ENCODE peak calls at places on chromosomes 5 and 9, in eight cellular contexts. Y is heart right ventricle; D is lower lobe of right lung; S is BE2C; E is CD8-positive, alpha-beta T cell; F is esophagus squamous epithelium; C is PC-9; J is right lobe of liver. H is an unnamed sample.

GRCh38 chr9:13587581-13587980 is 308.1 kb upstream of the MPDZ start:
- DNase-seq in J (no peak), F (no peak), C (no peak), E (no peak), D (no peak), Y (no peak), S (no peak), H (no peak)

GRCh38 chr9:124611106-124611505 is 103.9 kb upstream of the NR5A1 start:
- DNase-seq in J (no peak), C (no peak), D (no peak), S (no peak), F (no peak), Y (no peak), E (no peak), H (no peak)

GRCh38 chr9:19113964-19114679 is 11.4 kb upstream of the HAUS6 start:
- DNase-seq in S (no peak), Y (no peak), E (no peak), D (no peak), C (no peak), J (no peak), F (no peak), H (no peak)

GRCh38 chr5:372556-372910 is 51.0 kb downstream of the AHRR start:
- DNase-seq in D (no peak), J (no peak), S (peak; percentile 11), Y (no peak), C (no peak), E (no peak), F (no peak), H (peak; percentile 61)

GRCh38 chr5:74543162-74543995 is 97.1 kb downstream of the ENC1 start:
- DNase-seq in C (peak; percentile 86), Y (no peak), F (no peak), D (no peak), S (no peak), E (no peak), J (no peak), H (no peak)

GRCh38 chr5:125043781-125044391 is 297.4 kb upstream of the ZNF608 start:
- DNase-seq in D (peak; percentile 57), F (no peak), J (peak; percentile 93), Y (peak; percentile 67), C (peak; percentile 11), S (peak; percentile 90), E (no peak), H (peak; percentile 62)

GRCh38 chr9:123642291-123643278 is 286.6 kb downstream of the CRB2 start:
- DNase-seq in C (no peak), Y (no peak), S (peak; percentile 79), D (peak; percentile 61), J (no peak), F (no peak), E (no peak), H (peak; percentile 68)

GRCh38 chr9:18921677-18922076 is 111.3 kb downstream of the SAXO1 start:
- DNase-seq in Y (no peak), C (no peak), J (no peak), D (no peak), S (no peak), E (no peak), F (no peak), H (no peak)

GRCh38 chr9:14318934-14319513 is 5.1 kb upstream of the NFIB start:
- DNase-seq in C (no peak), D (no peak), F (no peak), Y (no peak), E (no peak), S (no peak), J (no peak), H (no peak)

GRCh38 chr5:54696931-54697330 is 179.4 kb downstream of the SNX18 start:
- DNase-seq in E (no peak), Y (no peak), J (no peak), S (no peak), F (no peak), D (no peak), C (no peak), H (no peak)

GRCh38 chr9:125820100-125820804 is 73.1 kb downstream of the PBX3 start:
- DNase-seq in C (no peak), E (no peak), S (no peak), F (no peak), D (no peak), Y (no peak), J (no peak), H (no peak)
- H3K4me1 ChIP-seq in C (peaks cover 3% of the 10 kb centered on the region), E (peaks cover 18% of the 10 kb centered on the region), S (peaks cover 8% of the 10 kb centered on the region), F (no peaks in the 10 kb centered on the region), D (no peaks in the 10 kb centered on the region), Y (peaks cover 16% of the 10 kb centered on the region), J (no peaks in the 10 kb centered on the region), H (no peaks in the 10 kb centered on the region)

GRCh38 chr5:139343476-139343875 is 1.8 kb downstream of the PAIP2 start:
- DNase-seq in J (no peak), D (no peak), C (no peak), E (no peak), S (no peak), F (no peak), Y (no peak), H (no peak)
- H3K4me1 ChIP-seq in J (no peaks in the 10 kb centered on the region), D (peaks cover 41% of the 10 kb centered on the region), C (peaks cover 23% of the 10 kb centered on the region), E (peaks cover 37% of the 10 kb centered on the region), S (no peaks in the 10 kb centered on the region), F (peaks cover 14% of the 10 kb centered on the region), Y (peaks cover 20% of the 10 kb centered on the region), H (peaks cover 21% of the 10 kb centered on the region)

GRCh38 chr9:113581865-113582697 is 118.6 kb downstream of the RGS3 start:
- DNase-seq in C (peak; percentile 78), E (peak; percentile 66), S (peak; percentile 46), D (peak; percentile 90), J (peak; percentile 78), F (peak; percentile 65), Y (peak; percentile 68), H (peak; percentile 89)

GRCh38 chr9:113578877-113579269 is 115.3 kb downstream of the RGS3 start:
- DNase-seq in Y (no peak), E (peak; percentile 77), S (no peak), F (peak; percentile 41), D (peak; percentile 80), C (peak; percentile 92), J (peak; percentile 63), H (peak; percentile 79)

GRCh38 chr9:113579270-113580040 is 115.9 kb downstream of the RGS3 start:
- DNase-seq in F (peak; percentile 22), C (peak; percentile 33), Y (no peak), J (peak; percentile 62), S (no peak), D (peak; percentile 80), E (peak; percentile 15), H (no peak)

GRCh38 chr9:113580954-113581311 is 117.4 kb downstream of the RGS3 start:
- DNase-seq in Y (no peak), S (no peak), D (no peak), F (no peak), C (no peak), J (no peak), E (no peak), H (no peak)

DNA sequence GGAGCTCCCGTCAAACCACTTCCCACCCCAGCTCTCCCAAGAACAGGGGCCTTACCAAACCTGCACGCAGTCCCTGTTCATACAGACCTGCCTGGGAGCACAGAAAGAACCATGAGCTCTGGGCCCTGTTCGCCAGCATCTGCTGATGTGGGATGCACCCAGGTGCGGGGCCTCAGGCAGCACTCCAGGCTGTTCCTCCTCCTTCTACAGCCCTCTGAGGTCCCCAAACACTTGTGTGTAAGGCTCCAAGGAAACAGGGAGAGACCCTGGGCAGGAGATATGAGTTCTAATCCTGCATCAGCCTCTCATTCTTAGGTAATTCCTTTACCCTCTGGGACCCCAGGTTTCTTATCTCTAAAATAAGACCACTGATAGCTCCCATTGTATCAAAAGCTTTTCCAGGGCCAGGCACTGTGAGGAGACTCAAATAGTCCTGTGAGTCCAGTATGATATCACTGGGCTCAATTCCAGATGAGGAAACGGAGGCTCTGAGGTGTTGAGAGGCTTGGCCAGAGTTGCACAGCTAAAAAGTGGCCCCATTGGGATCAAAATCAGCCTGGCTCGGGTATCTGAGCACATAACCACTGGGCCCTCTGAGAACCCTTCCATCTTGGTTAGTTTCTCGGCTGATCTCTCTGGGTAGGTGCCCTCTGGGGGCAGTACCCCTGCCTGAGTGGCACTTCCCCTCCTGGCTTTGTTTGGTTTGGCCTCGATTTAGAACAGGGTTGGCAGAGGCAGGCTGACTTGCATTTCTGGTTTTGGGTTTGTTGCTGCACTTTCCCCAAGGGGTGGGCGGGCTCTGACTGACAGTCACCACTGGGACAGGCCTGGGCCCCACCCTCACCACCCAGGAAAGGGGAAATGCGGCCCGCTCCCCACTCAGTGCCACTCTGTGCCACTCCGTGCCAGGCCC is 116.8 kb downstream of the RGS3 start:
- DNase-seq in C (peak; percentile 93), S (no peak), Y (peak; percentile 78), E (peak; percentile 50), F (peak; percentile 43), J (peak; percentile 87), D (peak; percentile 98), H (peak; percentile 97)
- H3K4me1 ChIP-seq in C (peaks cover 66% of the 10 kb centered on the region), S (peaks cover 6% of the 10 kb centered on the region), Y (peaks cover 73% of the 10 kb centered on the region), E (peaks cover 53% of the 10 kb centered on the region), F (peaks cover 61% of the 10 kb centered on the region), J (no peaks in the 10 kb centered on the region), D (peaks cover 83% of the 10 kb centered on the region), H (peaks cover 73% of the 10 kb centered on the region)

GRCh38 chr5:142314129-142314528 is 10.7 kb downstream of the SPRY4 start:
- DNase-seq in F (no peak), Y (no peak), C (no peak), S (no peak), J (no peak), D (no peak), E (no peak), H (no peak)

GRCh38 chr5:142313275-142313674 is 11.5 kb downstream of the SPRY4 start:
- DNase-seq in E (no peak), Y (no peak), J (no peak), D (no peak), C (no peak), S (no peak), F (no peak), H (no peak)

GRCh38 chr5:142314606-142315005 is 10.2 kb downstream of the SPRY4 start:
- DNase-seq in Y (no peak), J (no peak), D (no peak), F (no peak), S (no peak), C (no peak), E (no peak), H (peak; percentile 61)

GRCh38 chr5:142312399-142312798 is 12.4 kb downstream of the SPRY4 start:
- DNase-seq in S (no peak), F (no peak), D (no peak), C (no peak), Y (no peak), J (no peak), E (no peak), H (no peak)

DNA sequence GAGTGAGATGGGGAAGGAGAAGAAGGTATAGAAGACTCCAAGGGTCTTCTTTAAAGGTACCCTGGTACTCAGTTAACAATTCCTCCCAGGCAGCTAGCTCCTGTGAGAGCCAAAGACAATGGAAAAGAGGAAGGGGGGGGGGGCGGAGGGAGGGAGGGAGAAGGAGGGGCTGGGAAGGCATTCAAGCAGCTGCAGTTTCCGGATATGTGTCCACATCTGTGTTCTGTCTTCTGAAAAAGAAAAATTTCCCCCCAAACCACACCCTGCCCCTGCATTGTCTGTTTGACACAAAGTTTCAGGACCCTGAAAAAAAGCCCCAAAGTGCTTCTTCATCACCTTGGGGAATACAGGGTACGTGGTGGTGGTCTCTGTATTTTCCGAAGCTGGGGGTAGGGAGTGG is 11.1 kb downstream of the SPRY4 start:
- DNase-seq in S (no peak), F (no peak), Y (no peak), E (no peak), D (no peak), C (no peak), J (no peak), H (no peak)
- H3K4me1 ChIP-seq in S (peaks cover 27% of the 10 kb centered on the region), F (no peaks in the 10 kb centered on the region), Y (peaks cover 65% of the 10 kb centered on the region), E (peaks cover 17% of the 10 kb centered on the region), D (peaks cover 63% of the 10 kb centered on the region), C (peaks cover 12% of the 10 kb centered on the region), J (no peaks in the 10 kb centered on the region), H (peaks cover 57% of the 10 kb centered on the region)

GRCh38 chr9:104986096-104986495 is 58.1 kb upstream of the ABCA1 start:
- DNase-seq in D (no peak), E (no peak), F (no peak), Y (no peak), C (no peak), S (no peak), J (no peak), H (no peak)
- H3K4me1 ChIP-seq in D (peaks cover 31% of the 10 kb centered on the region), E (peaks cover 26% of the 10 kb centered on the region), F (peaks cover 11% of the 10 kb centered on the region), Y (peaks cover 5% of the 10 kb centered on the region), C (peaks cover 25% of the 10 kb centered on the region), S (peaks cover 15% of the 10 kb centered on the region), J (no peaks in the 10 kb centered on the region), H (peaks cover 16% of the 10 kb centered on the region)